ENCODE peak calls at places on chromosomes 4 and X, in ten cellular contexts. J, C, M, Z, R, Y, H, T, S and G are unnamed samples.

GRCh38 chr4:159757471-159757870 is 654.6 kb downstream of the RAPGEF2 start:
- DNase-seq in M (no peak), H (no peak), T (no peak), S (no peak), Z (no peak), R (no peak), Y (no peak), C (no peak), J (no peak), G (no peak)

GRCh38 chr4:12445711-12446110 is 1017.0 kb upstream of the HS3ST1 start:
- DNase-seq in C (no peak), R (no peak), M (no peak), Y (no peak), S (no peak), J (no peak), Z (no peak), H (no peak), T (no peak), G (no peak)

GRCh38 chr4:53921856-53922255 is 142.5 kb downstream of the CHIC2 start:
- DNase-seq in H (no peak), T (no peak), Z (no peak), C (no peak), J (no peak), S (no peak), Y (no peak), R (no peak), M (no peak), G (no peak)

GRCh38 chr4:78325244-78326187 is 226.1 kb upstream of the ANXA3 start:
- DNase-seq in Z (no peak), C (no peak), T (no peak), S (no peak), H (no peak), R (no peak), Y (peak), J (no peak), M (no peak), G (no peak)

GRCh38 chr4:174284181-174284886 is 623 bp downstream of the CEP44 start:
- DNase-seq in R (peak), H (no peak), M (no peak), C (no peak), J (no peak), T (no peak), S (peak), Y (peak), Z (no peak), G (no peak)

GRCh38 chr4:24765331-24765990 is 29.9 kb upstream of the SOD3 start:
- DNase-seq in Y (no peak), H (no peak), T (no peak), Z (no peak), C (no peak), M (no peak), R (no peak), J (no peak), S (peak), G (no peak)

GRCh38 chr4:150150545-150151156 is 72.4 kb downstream of the DCLK2 start:
- DNase-seq in S (no peak), J (no peak), M (no peak), C (no peak), Z (no peak), Y (no peak), H (no peak), R (no peak), T (peak), G (no peak)

GRCh38 chr4:175622887-175623286 is 189.2 kb downstream of the GPM6A start:
- DNase-seq in R (no peak), J (no peak), H (no peak), Y (no peak), S (no peak), T (no peak), C (no peak), M (no peak), Z (no peak), G (no peak)

GRCh38 chrX:153884136-153885076 is 1.6 kb downstream of the L1CAM start:
- DNase-seq in J (no peak), M (no peak), H (no peak), T (no peak), C (no peak), Y (peak), Z (no peak), R (no peak), S (no peak), G (no peak)

GRCh38 chr4:25095756-25096552 is 64.3 kb downstream of the SEPSECS start:
- DNase-seq in M (no peak), R (no peak), Y (no peak), T (no peak), J (no peak), H (no peak), Z (no peak), C (no peak), S (no peak), G (no peak)

GRCh38 chr4:95462946-95463345 is 85.8 kb downstream of the UNC5C start:
- DNase-seq in Z (no peak), Y (no peak), M (no peak), R (no peak), T (no peak), C (no peak), H (no peak), J (no peak), S (no peak), G (no peak)

GRCh38 chr4:28167411-28167810 is 1306.8 kb downstream of the STIM2 start:
- DNase-seq in S (no peak), R (no peak), M (no peak), C (no peak), H (no peak), Z (no peak), J (no peak), Y (peak), T (no peak), G (no peak)

GRCh38 chrX:134773041-134773440 is 114.8 kb upstream of the PLAC1 start:
- DNase-seq in H (no peak), S (no peak), Y (no peak), Z (no peak), R (no peak), M (no peak), T (no peak), J (no peak), C (no peak), G (no peak)

GRCh38 chr4:29853843-29854242 is 866.3 kb upstream of the PCDH7 start:
- DNase-seq in R (no peak), Y (no peak), J (no peak), C (no peak), S (no peak), H (no peak), T (no peak), Z (no peak), M (no peak), G (no peak)

GRCh38 chrX:32598707-32599106 is 612.6 kb downstream of the DMD start:
- DNase-seq in C (no peak), M (no peak), J (no peak), T (no peak), S (no peak), Y (no peak), R (no peak), Z (no peak), H (no peak), G (no peak)
- TF ChIP-seq CTCF in C (no peak), M (no peak), J (no peak), T (no peak), S (no peak), Y (no peak), R (no peak), Z (no peak), H (no peak), G (no peak)

GRCh38 chrX:140190441-140191108 is 225.3 kb upstream of the CXorf66 start:
- DNase-seq in Y (no peak), H (no peak), Z (no peak), S (no peak), R (no peak), J (no peak), C (no peak), M (no peak), T (no peak), G (no peak)
- TF ChIP-seq CTCF in Y (no peak), H (no peak), Z (no peak), S (no peak), R (no peak), J (no peak), C (no peak), M (no peak), T (no peak), G (no peak)

GRCh38 chr4:46730075-46730474 is 179.0 kb downstream of the COX7B2 start:
- DNase-seq in C (no peak), Y (no peak), R (no peak), S (no peak), H (no peak), J (no peak), Z (no peak), T (no peak), M (no peak), G (no peak)
- TF ChIP-seq CTCF in C (no peak), Y (no peak), R (no peak), S (no peak), H (no peak), J (no peak), Z (no peak), T (no peak), M (no peak), G (no peak)

DNA sequence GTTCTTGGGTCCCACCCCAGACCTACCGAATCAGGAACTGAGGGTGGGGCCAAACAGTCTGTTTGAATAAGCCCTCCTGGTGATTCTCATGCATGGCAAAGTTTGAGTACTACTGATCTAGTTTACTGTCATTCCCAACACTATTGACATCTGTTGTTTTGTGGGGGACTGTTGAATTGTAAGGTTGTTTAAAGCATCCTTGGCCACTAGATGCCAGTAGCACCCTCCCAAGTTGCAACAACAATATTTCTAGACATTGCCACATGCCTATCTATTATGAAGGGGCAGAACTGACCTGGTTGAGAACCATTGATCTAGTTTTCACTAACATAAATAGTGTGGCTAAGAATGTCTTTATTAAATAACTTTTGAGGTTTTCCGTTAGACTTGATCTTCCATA is 15.1 kb downstream of the TAF9B start:
- DNase-seq in C (no peak), R (no peak), Z (no peak), J (no peak), M (no peak), T (no peak), S (peak), H (no peak), Y (no peak), G (no peak)
- TF ChIP-seq CTCF in C (no peak), R (no peak), Z (no peak), J (no peak), M (peak), T (no peak), S (peak), H (no peak), Y (peak), G (no peak)

GRCh38 chr4:86653237-86653865 is 59.2 kb downstream of the PTPN13 start:
- DNase-seq in C (no peak), H (no peak), S (no peak), J (no peak), Y (no peak), M (no peak), T (no peak), R (peak), Z (no peak), G (no peak)
- TF ChIP-seq CTCF in C (peak), H (peak), S (peak), J (no peak), Y (peak), M (no peak), T (no peak), R (peak), Z (no peak), G (no peak)

GRCh38 chrX:29275928-29276327 is 688.7 kb downstream of the IL1RAPL1 start:
- DNase-seq in T (no peak), R (no peak), C (no peak), S (no peak), J (no peak), H (no peak), M (no peak), Z (no peak), Y (no peak), G (no peak)

GRCh38 chrX:29269390-29269789 is 682.1 kb downstream of the IL1RAPL1 start:
- DNase-seq in Y (no peak), S (no peak), M (no peak), Z (no peak), H (no peak), R (no peak), C (no peak), T (no peak), J (no peak), G (no peak)

GRCh38 chrX:29274517-29274916 is 687.3 kb downstream of the IL1RAPL1 start:
- DNase-seq in S (no peak), R (no peak), C (no peak), Z (no peak), T (no peak), J (no peak), M (no peak), H (no peak), Y (no peak), G (no peak)
- TF ChIP-seq CTCF in S (no peak), R (no peak), C (no peak), Z (no peak), T (no peak), J (no peak), M (no peak), H (no peak), Y (no peak), G (no peak)

GRCh38 chr4:38466401-38466800 is 197.6 kb upstream of the KLF3 start:
- DNase-seq in J (no peak), S (peak), R (no peak), Y (no peak), H (no peak), Z (no peak), C (no peak), M (no peak), T (no peak), G (no peak)
- TF ChIP-seq CTCF in J (no peak), S (no peak), R (no peak), Y (no peak), H (no peak), Z (no peak), C (no peak), M (no peak), T (no peak), G (no peak)

GRCh38 chr4:5120067-5120466 is 68.8 kb downstream of the STK32B start:
- DNase-seq in J (no peak), H (no peak), M (no peak), C (no peak), S (no peak), R (no peak), Y (no peak), Z (no peak), T (no peak), G (no peak)
- TF ChIP-seq CTCF in J (no peak), H (no peak), M (no peak), C (no peak), S (no peak), R (no peak), Y (no peak), Z (no peak), T (no peak), G (no peak)

GRCh38 chr4:56112377-56112776 is 163.6 kb downstream of the CEP135 start:
- DNase-seq in Y (no peak), H (no peak), Z (no peak), J (no peak), C (no peak), T (no peak), M (no peak), R (no peak), S (no peak), G (no peak)
- TF ChIP-seq CTCF in Y (no peak), H (peak), Z (no peak), J (no peak), C (no peak), T (no peak), M (no peak), R (no peak), S (no peak), G (no peak)